ENCODE peak calls at places on chromosomes 11 and 22, in five cellular contexts. C is stomach, J is H1, G is right lobe of liver, R is A549. T is an unnamed sample. For H3K4me1, the result is how much of the 10 kb centered on the place peaks cover.

GRCh38 chr22:25223269-25223850 is 3.9 kb downstream of the CRYBB2 start:
- DNase-seq in C (no peak), J (no peak), G (no peak), R (no peak), T (no peak)

GRCh38 chr22:47041201-47042115 is 279.0 kb downstream of the TBC1D22A start:
- DNase-seq in C (no peak), J (no peak), G (no peak), R (no peak), T (no peak)

GRCh38 chr11:134676516-134677287 is 264.7 kb upstream of the B3GAT1 start:
- DNase-seq in C (no peak), J (no peak), G (no peak), R (no peak), T (peak)

GRCh38 chr11:125072210-125072960 is 9.3 kb downstream of the SLC37A2 start:
- DNase-seq in C (no peak), J (no peak), G (no peak), R (no peak), T (peak)

GRCh38 chr11:49377978-49378377 is 169.6 kb upstream of the FOLH1 start:
- DNase-seq in C (no peak), J (no peak), G (no peak), R (no peak), T (no peak)

GRCh38 chr11:95459268-95460040 is 228.5 kb upstream of the SESN3 start:
- DNase-seq in C (no peak), J (no peak), G (no peak), R (no peak), T (no peak)

GRCh38 chr11:125626381-125626950 is 1.5 kb downstream of the CHEK1 start:
- DNase-seq in C (no peak), J (peak), G (no peak), R (peak), T (no peak)

GRCh38 chr11:96113100-96113710 is 189.3 kb upstream of the MTMR2 start:
- DNase-seq in C (no peak), J (no peak), G (no peak), R (no peak), T (no peak)

GRCh38 chr22:23270212-23270733 is 90.0 kb downstream of the BCR start:
- DNase-seq in C (no peak), J (no peak), G (no peak), R (no peak), T (no peak)

GRCh38 chr11:77448269-77448668 is 25.6 kb downstream of the PAK1 start:
- DNase-seq in C (no peak), J (no peak), G (no peak), R (no peak), T (no peak)

GRCh38 chr11:6572215-6572614 is 31.2 kb downstream of the RRP8 start:
- DNase-seq in C (no peak), J (no peak), G (no peak), R (no peak), T (no peak)

GRCh38 chr22:17563936-17564391 is 666 bp downstream of the SLC25A18 start:
- DNase-seq in C (no peak), J (no peak), G (no peak), R (no peak), T (peak)

GRCh38 chr11:74100231-74100630 is 70.6 kb downstream of the C2CD3 start:
- DNase-seq in C (no peak), J (no peak), G (no peak), R (no peak), T (no peak)

GRCh38 chr11:95888439-95888838 is 35.5 kb downstream of the MTMR2 start:
- DNase-seq in C (no peak), J (no peak), G (no peak), R (no peak), T (no peak)

GRCh38 chr11:78946945-78947914 is 372.6 kb upstream of the NARS2 start:
- DNase-seq in C (no peak), J (no peak), G (no peak), R (no peak), T (peak)

GRCh38 chr22:23225724-23226496 is 45.6 kb downstream of the BCR start:
- DNase-seq in C (peak), J (no peak), G (no peak), R (peak), T (no peak)

GRCh38 chr22:38310518-38311330 is 6.5 kb downstream of the CSNK1E start:
- DNase-seq in C (no peak), J (no peak), G (no peak), R (no peak), T (peak)

GRCh38 chr11:88604255-88604654 is 266.7 kb upstream of the CTSC start:
- DNase-seq in C (no peak), J (no peak), G (no peak), R (no peak), T (no peak)

GRCh38 chr11:47388697-47389576 is 10.6 kb upstream of the SPI1 start:
- DNase-seq in C (no peak), J (no peak), G (no peak), R (no peak), T (no peak)

GRCh38 chr11:60305906-60306619 is 21.0 kb upstream of the MS4A6E start:
- DNase-seq in C (no peak), J (no peak), G (no peak), R (no peak), T (no peak)

GRCh38 chr22:49429066-49429465 is 398.6 kb downstream of the BRD1 start:
- DNase-seq in C (no peak), J (no peak), G (peak), R (no peak), T (no peak)

GRCh38 chr22:47030143-47030641 is 267.7 kb downstream of the TBC1D22A start:
- DNase-seq in C (no peak), J (no peak), G (no peak), R (no peak), T (peak)

GRCh38 chr22:32649515-32650200 is 151.8 kb upstream of the TIMP3 start:
- DNase-seq in C (no peak), J (no peak), G (no peak), R (no peak), T (peak)

GRCh38 chr22:17888855-17889254 is 114.6 kb upstream of the BID start:
- DNase-seq in C (no peak), J (no peak), G (no peak), R (no peak), T (no peak)

GRCh38 chr11:73204711-73205121 is 13.4 kb upstream of the P2RY2 start:
- DNase-seq in C (no peak), J (no peak), G (peak), R (no peak), T (peak)

GRCh38 chr11:23765862-23766261 is 731.0 kb upstream of the LUZP2 start:
- DNase-seq in C (no peak), J (no peak), G (no peak), R (no peak), T (no peak)

GRCh38 chr22:29816128-29816527 is 21.9 kb downstream of the ASCC2 start:
- DNase-seq in C (no peak), J (no peak), G (peak), R (no peak), T (no peak)

GRCh38 chr11:108037636-108038035 is 28.9 kb downstream of the CUL5 start:
- DNase-seq in C (no peak), J (no peak), G (no peak), R (no peak), T (no peak)

GRCh38 chr22:37820350-37820749 is 2.8 kb upstream of the GALR3 start:
- DNase-seq in C (no peak), J (no peak), G (no peak), R (no peak), T (no peak)

GRCh38 chr11:68314886-68315580 is 2.6 kb downstream of the LRP5 start:
- DNase-seq in C (no peak), J (no peak), G (peak), R (no peak), T (no peak)

GRCh38 chr22:45910928-45911467 is 66.0 kb downstream of the WNT7B start:
- DNase-seq in C (no peak), J (no peak), G (no peak), R (no peak), T (no peak)

GRCh38 chr11:71183878-71184277 is 68.5 kb downstream of the SHANK2 start:
- DNase-seq in C (no peak), J (no peak), G (peak), R (no peak), T (peak)

GRCh38 chr22:44597616-44598015 is 99.6 kb upstream of the RTL6 start:
- DNase-seq in C (no peak), J (no peak), G (no peak), R (no peak), T (no peak)

GRCh38 chr11:63505857-63506528 is at the start of gene LGALS12:
- DNase-seq in C (no peak), J (no peak), G (peak), R (no peak), T (no peak)

GRCh38 chr11:73961321-73961720 is 10.5 kb downstream of the DNAJB13 start:
- DNase-seq in C (no peak), J (no peak), G (no peak), R (no peak), T (no peak)

GRCh38 chr11:369336-370018 is at the start of gene B4GALNT4:
- DNase-seq in C (no peak), J (no peak), G (no peak), R (peak), T (no peak)

GRCh38 chr11:19429108-19429760 is 188.5 kb upstream of the E2F8 start:
- DNase-seq in C (peak), J (no peak), G (peak), R (no peak), T (no peak)
- H3K4me1 ChIP-seq in C (under half), J (under half), G (under half), R (under half), T (under half)

GRCh38 chr11:13386567-13386966 is 76.5 kb downstream of the BTBD10 start:
- DNase-seq in C (no peak), J (no peak), G (no peak), R (no peak), T (no peak)

GRCh38 chr11:13388741-13389140 is 74.3 kb downstream of the BTBD10 start:
- DNase-seq in C (no peak), J (no peak), G (no peak), R (no peak), T (no peak)

GRCh38 chr11:13382751-13383150 is 80.3 kb downstream of the BTBD10 start:
- DNase-seq in C (no peak), J (no peak), G (no peak), R (no peak), T (no peak)

GRCh38 chr11:13380731-13381130 is 82.3 kb downstream of the BTBD10 start:
- DNase-seq in C (no peak), J (no peak), G (no peak), R (no peak), T (no peak)

DNA sequence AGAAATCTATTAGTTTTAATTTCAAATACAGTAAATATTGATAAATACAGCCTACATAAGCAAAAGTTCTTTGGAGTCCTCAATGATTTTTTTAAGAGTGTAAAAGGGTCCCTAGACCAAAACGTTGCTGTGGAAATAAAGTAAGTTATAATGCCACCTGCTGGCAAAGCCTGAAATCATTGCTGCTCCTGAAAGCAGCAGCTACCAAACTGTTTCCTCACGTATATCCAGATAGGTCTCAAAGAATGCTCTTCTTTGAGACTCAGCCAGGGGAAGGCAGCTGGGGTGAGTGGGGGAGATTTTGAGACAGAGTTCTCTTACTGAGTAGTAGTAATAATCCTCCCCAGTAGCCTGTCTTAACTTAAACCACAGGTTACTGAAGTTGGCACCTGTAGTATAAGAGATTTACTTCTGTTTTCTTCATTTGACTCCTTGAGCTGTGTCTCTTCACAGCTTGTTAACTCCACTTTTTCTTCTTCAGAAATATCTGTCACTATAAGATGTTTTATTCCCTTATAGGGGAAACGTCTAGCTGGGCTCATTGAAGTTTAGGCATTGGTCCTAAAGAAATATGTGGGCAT is 78.1 kb downstream of the BTBD10 start:
- DNase-seq in C (no peak), J (peak), G (no peak), R (peak), T (no peak)
- H3K27ac ChIP-seq in C (no peak), J (no peak), G (no peak), R (no peak), T (peak)

GRCh38 chr11:130163346-130164220 is 4.0 kb downstream of the ST14 start:
- DNase-seq in C (peak), J (no peak), G (no peak), R (no peak), T (no peak)

GRCh38 chr11:130168105-130168504 is 8.5 kb downstream of the ST14 start:
- DNase-seq in C (no peak), J (no peak), G (no peak), R (no peak), T (no peak)

GRCh38 chr11:130164221-130164570 is 4.6 kb downstream of the ST14 start:
- DNase-seq in C (no peak), J (no peak), G (no peak), R (no peak), T (no peak)

GRCh38 chr11:130165601-130166456 is 6.2 kb downstream of the ST14 start:
- DNase-seq in C (no peak), J (no peak), G (no peak), R (no peak), T (no peak)

DNA sequence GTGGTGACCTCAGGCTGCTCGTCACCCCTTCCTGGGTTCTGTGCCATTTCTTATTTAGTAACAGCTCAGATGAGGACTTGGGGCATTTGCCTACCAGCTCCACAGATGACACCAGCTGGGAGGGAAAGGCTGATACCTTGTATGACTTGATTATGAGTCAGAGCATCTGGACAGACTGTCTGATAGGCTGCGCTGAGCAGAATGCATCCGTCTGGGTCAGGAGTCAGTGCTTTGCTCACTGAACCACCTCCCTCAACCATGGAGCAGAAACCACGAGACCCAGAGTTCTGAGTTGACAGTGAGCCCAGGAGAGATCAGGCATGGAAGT is 6.8 kb downstream of the ST14 start:
- DNase-seq in C (peak), J (no peak), G (no peak), R (peak), T (no peak)
- TF ChIP-seq POLR2A in C (no peak), J (no peak), G (no peak), R (no peak), T (no peak)

GRCh38 chr22:39448205-39449054 is 8.4 kb upstream of the MGAT3 start:
- DNase-seq in C (peak), J (no peak), G (no peak), R (no peak), T (no peak)
- H3K4me1 ChIP-seq in C (under half), J (under half), G (under half), R (under half), T (under half)

T was measured in sigmoid colon.